ENCODE peak calls at places on chromosomes 4 and X, in six cellular contexts. R, Z, I, Y, K and Q are unnamed samples.

GRCh38 chr4:153553155-153553819 is 87.1 kb downstream of the TMEM131L start:
- DNase-seq in K (no peak), Z (no peak), R (no peak), Y (no peak), I (no peak), Q (no peak)

GRCh38 chr4:183098080-183098722 is 856 bp upstream of the WWC2 start:
- DNase-seq in Y (no peak), Z (peak; percentile 61), R (no peak), K (peak; percentile 17), I (peak; percentile 72), Q (no peak)

GRCh38 chrX:150476183-150476699 is 92.2 kb upstream of the MTM1 start:
- DNase-seq in I (no peak), K (no peak), R (no peak), Z (peak; percentile 42), Y (no peak), Q (no peak)

GRCh38 chrX:53445977-53446376 is 11.8 kb upstream of the HSD17B10 start:
- DNase-seq in R (no peak), Y (peak; percentile 19), K (peak; percentile 25), I (peak; percentile 40), Z (peak; percentile 54), Q (no peak)

GRCh38 chr4:107035711-107036601 is at the start of gene DKK2:
- DNase-seq in Y (no peak), K (peak; percentile 18), Z (no peak), R (no peak), I (peak; percentile 58), Q (no peak)

GRCh38 chr4:41723286-41723685 is 25.2 kb downstream of the PHOX2B start:
- DNase-seq in Y (no peak), Z (no peak), I (no peak), K (no peak), R (no peak), Q (no peak)

GRCh38 chrX:109926743-109927662 is 75.9 kb upstream of the TMEM164 start:
- DNase-seq in I (no peak), Y (no peak), R (no peak), K (peak; percentile 23), Z (no peak), Q (no peak)

GRCh38 chrX:51891821-51892551 is 1.4 kb upstream of the MAGED1 start:
- DNase-seq in Z (peak; percentile 57), R (no peak), Y (no peak), I (peak; percentile 39), K (peak; percentile 44), Q (peak; percentile 3)

GRCh38 chr4:46986922-46987638 is 6.3 kb downstream of the GABRA4 start:
- DNase-seq in R (no peak), Y (no peak), I (no peak), Z (no peak), K (no peak), Q (no peak)

GRCh38 chr4:73872331-73873108 is 3.3 kb downstream of the CXCL1 start:
- DNase-seq in I (peak; percentile 66), Y (no peak), R (no peak), Z (peak; percentile 78), K (no peak), Q (no peak)